ENCODE peak calls at places on chromosomes 6 and 20, in four cellular contexts. F, G, P and I are unnamed samples.

GRCh38 chr20:24468401-24469115 is 871 bp upstream of the SYNDIG1 start:
- DNase-seq in F (no peak), G (no peak), P (no peak), I (no peak)

GRCh38 chr6:30884521-30885480 is 482 bp downstream of the DDR1 start:
- DNase-seq in F (peak), G (no peak), P (peak), I (no peak)

GRCh38 chr20:33348136-33348937 is 53.0 kb downstream of the CDK5RAP1 start:
- DNase-seq in F (no peak), G (no peak), P (no peak), I (no peak)

GRCh38 chr6:47780510-47781356 is 1.1 kb upstream of the OPN5 start:
- DNase-seq in F (no peak), G (peak), P (no peak), I (peak)

GRCh38 chr20:63383556-63383955 is 22.4 kb upstream of the CHRNA4 start:
- DNase-seq in F (no peak), G (no peak), P (no peak), I (no peak)

GRCh38 chr6:104766601-104767000 is 93.1 kb downstream of the HACE1 start:
- DNase-seq in F (no peak), G (no peak), P (no peak), I (no peak)

GRCh38 chr20:16802652-16802935 is 54.4 kb downstream of the OTOR start:
- DNase-seq in F (no peak), G (no peak), P (no peak), I (no peak)

GRCh38 chr6:166204852-166205650 is 37.4 kb upstream of the TBXT start:
- DNase-seq in F (no peak), G (no peak), P (no peak), I (no peak)

GRCh38 chr6:45432944-45433343 is 55.2 kb upstream of the SUPT3H start:
- DNase-seq in F (no peak), G (no peak), P (no peak), I (no peak)

GRCh38 chr20:46767127-46767761 is 57.8 kb downstream of the SLC2A10 start:
- DNase-seq in F (no peak), G (no peak), P (no peak), I (peak)

GRCh38 chr6:116019428-116019827 is 41.3 kb downstream of the FRK start:
- DNase-seq in F (no peak), G (no peak), P (no peak), I (no peak)

GRCh38 chr6:52020961-52021570 is 66.3 kb downstream of the PKHD1 start:
- DNase-seq in F (no peak), G (no peak), P (no peak), I (peak)

GRCh38 chr6:160042014-160042773 is 73.3 kb downstream of the IGF2R start:
- DNase-seq in F (no peak), G (no peak), P (no peak), I (no peak)

GRCh38 chr6:108676555-108676954 is 115.8 kb downstream of the FOXO3 start:
- DNase-seq in F (no peak), G (no peak), P (no peak), I (no peak)

GRCh38 chr20:23021541-23021940 is 13.6 kb upstream of the SSTR4 start:
- DNase-seq in F (no peak), G (peak), P (no peak), I (no peak)

GRCh38 chr6:13278184-13278583 is 50.2 kb downstream of the TBC1D7 start:
- DNase-seq in F (no peak), G (peak), P (no peak), I (peak)

GRCh38 chr6:130140084-130140483 is 82.7 kb downstream of the SAMD3 start:
- DNase-seq in F (no peak), G (no peak), P (no peak), I (no peak)

GRCh38 chr6:106122306-106122940 is 36.3 kb downstream of the PRDM1 start:
- DNase-seq in F (no peak), G (no peak), P (no peak), I (no peak)

GRCh38 chr6:156795825-156796224 is 18.6 kb downstream of the ARID1B start:
- DNase-seq in F (no peak), G (no peak), P (no peak), I (no peak)

GRCh38 chr20:19114410-19114809 is 98.0 kb upstream of the SLC24A3 start:
- DNase-seq in F (no peak), G (no peak), P (no peak), I (no peak)

GRCh38 chr6:154991207-154991606 is 3.9 kb upstream of the TIAM2 start:
- DNase-seq in F (no peak), G (no peak), P (no peak), I (no peak)

GRCh38 chr6:35072051-35072697 is 69.0 kb downstream of the TCP11 start:
- DNase-seq in F (no peak), G (no peak), P (no peak), I (no peak)

GRCh38 chr20:137668-138131 is 4.7 kb upstream of the DEFB126 start:
- DNase-seq in F (no peak), G (no peak), P (no peak), I (peak)

GRCh38 chr6:168058691-168059551 is 20.1 kb downstream of the FRMD1 start:
- DNase-seq in F (no peak), G (no peak), P (no peak), I (no peak)

GRCh38 chr6:47737406-47737805 is 39.0 kb downstream of the ADGRF4 start:
- DNase-seq in F (no peak), G (no peak), P (no peak), I (no peak)

GRCh38 chr6:154222716-154223115 is 133.9 kb downstream of the IPCEF1 start:
- DNase-seq in F (no peak), G (no peak), P (no peak), I (no peak)

GRCh38 chr20:4665591-4665990 is 56.1 kb upstream of the PRND start:
- DNase-seq in F (no peak), G (no peak), P (no peak), I (no peak)

GRCh38 chr6:5752282-5752681 is 254.4 kb downstream of the NRN1 start:
- DNase-seq in F (no peak), G (no peak), P (no peak), I (no peak)

GRCh38 chr20:41173161-41173721 is 35.9 kb downstream of the PLCG1 start:
- DNase-seq in F (peak), G (peak), P (peak), I (peak)